ENCODE peak calls at places on chromosome 10, in nine cellular contexts. A is neural crest cell, H is stomach, L is GM13977, C is fibroblast of lung, X is HFFc6, I is endodermal cell, J is WERI-Rb-1, Y is Panc1. F is an unnamed sample.

GRCh38 chr10:120727001-120727400 is 124.2 kb upstream of the WDR11 start:
- DNase-seq in H (no peak), I (no peak), X (no peak), L (no peak), C (no peak), A (no peak), Y (no peak), J (no peak), F (peak)

GRCh38 chr10:60757422-60757895 is 20.8 kb upstream of the CDK1 start:
- DNase-seq in X (no peak), A (no peak), J (peak), Y (no peak), H (no peak), L (no peak), C (no peak), I (peak), F (no peak)

GRCh38 chr10:26486985-26487850 is 49.1 kb downstream of the APBB1IP start:
- DNase-seq in L (peak), X (peak), J (no peak), C (peak), A (no peak), Y (no peak), H (no peak), I (no peak), F (peak)

GRCh38 chr10:7819126-7819470 is 793 bp downstream of the TAF3 start:
- DNase-seq in J (peak), A (peak), L (peak), Y (no peak), H (peak), I (peak), X (peak), C (peak), F (peak)

GRCh38 chr10:34489973-34490372 is 325.1 kb downstream of the PARD3 start:
- DNase-seq in A (no peak), J (no peak), Y (no peak), H (no peak), C (peak), X (peak), I (no peak), L (no peak), F (peak)

GRCh38 chr10:79066460-79067240 is 2.1 kb upstream of the ZMIZ1 start:
- DNase-seq in C (peak), J (peak), X (no peak), Y (no peak), I (peak), A (peak), L (peak), H (no peak), F (peak)

GRCh38 chr10:124710266-124710881 is 33.8 kb downstream of the FAM53B start:
- DNase-seq in J (no peak), Y (no peak), C (no peak), I (no peak), A (no peak), X (no peak), H (no peak), L (no peak), F (no peak)

GRCh38 chr10:114714281-114714741 is 56.2 kb upstream of the ABLIM1 start:
- DNase-seq in C (peak), L (no peak), H (peak), X (peak), I (no peak), A (no peak), J (no peak), Y (peak), F (peak)

GRCh38 chr10:33277135-33277536 is 57.3 kb downstream of the NRP1 start:
- DNase-seq in C (no peak), H (peak), X (peak), J (no peak), I (no peak), L (no peak), A (no peak), Y (no peak), F (no peak)

GRCh38 chr10:60114765-60115586 is 208.6 kb upstream of the CCDC6 start:
- DNase-seq in H (no peak), L (peak), Y (no peak), X (peak), J (no peak), A (no peak), I (peak), C (peak), F (peak)

DNA sequence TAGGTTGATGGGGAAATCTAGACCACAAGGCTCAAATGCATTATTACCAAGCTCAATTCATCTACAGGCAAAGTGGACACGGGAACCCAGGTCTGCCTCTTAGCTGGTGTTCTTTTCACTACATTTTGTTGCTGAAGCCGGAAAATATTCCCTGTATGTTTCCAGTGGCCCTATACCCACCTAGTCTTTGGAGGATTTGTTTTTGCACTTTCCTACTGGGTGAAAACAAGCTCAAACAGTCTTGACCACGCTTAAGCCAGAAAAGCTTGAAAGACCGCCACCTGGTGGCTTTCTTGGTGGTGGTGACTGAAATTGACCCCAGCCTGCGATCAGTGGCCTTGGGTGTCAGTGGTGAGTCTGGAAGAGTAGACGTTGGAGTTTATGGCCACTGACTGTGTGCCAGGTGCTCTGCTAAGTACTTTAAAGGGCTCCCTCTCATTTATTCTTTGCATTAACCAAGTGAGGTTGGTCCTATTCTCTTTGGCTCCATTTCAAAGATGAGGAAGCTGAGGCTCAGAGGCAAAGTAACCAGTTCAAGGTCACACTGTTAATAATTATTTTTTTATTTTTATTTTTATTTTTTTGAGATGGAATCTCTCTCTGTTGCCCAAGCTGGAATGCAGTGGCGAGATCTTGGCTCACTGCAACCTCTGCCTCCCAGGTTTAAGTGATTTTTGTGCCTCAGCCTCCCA is 11.1 kb upstream of the CRTAC1 start:
- DNase-seq in H (peak), X (peak), A (peak), L (peak), C (peak), J (peak), I (peak), Y (peak), F (peak)
- TF ChIP-seq CTCF in H (peak), X (peak), A (peak), L (peak), C (peak), J (peak), I (peak), Y (peak), F (peak)

GRCh38 chr10:91464500-91464899 is 54.4 kb downstream of the HECTD2 start:
- DNase-seq in C (no peak), I (no peak), X (no peak), J (no peak), L (no peak), A (no peak), H (no peak), Y (no peak), F (no peak)
- TF ChIP-seq CTCF in C (no peak), I (no peak), X (no peak), J (no peak), L (no peak), A (no peak), H (no peak), Y (no peak), F (no peak)

DNA sequence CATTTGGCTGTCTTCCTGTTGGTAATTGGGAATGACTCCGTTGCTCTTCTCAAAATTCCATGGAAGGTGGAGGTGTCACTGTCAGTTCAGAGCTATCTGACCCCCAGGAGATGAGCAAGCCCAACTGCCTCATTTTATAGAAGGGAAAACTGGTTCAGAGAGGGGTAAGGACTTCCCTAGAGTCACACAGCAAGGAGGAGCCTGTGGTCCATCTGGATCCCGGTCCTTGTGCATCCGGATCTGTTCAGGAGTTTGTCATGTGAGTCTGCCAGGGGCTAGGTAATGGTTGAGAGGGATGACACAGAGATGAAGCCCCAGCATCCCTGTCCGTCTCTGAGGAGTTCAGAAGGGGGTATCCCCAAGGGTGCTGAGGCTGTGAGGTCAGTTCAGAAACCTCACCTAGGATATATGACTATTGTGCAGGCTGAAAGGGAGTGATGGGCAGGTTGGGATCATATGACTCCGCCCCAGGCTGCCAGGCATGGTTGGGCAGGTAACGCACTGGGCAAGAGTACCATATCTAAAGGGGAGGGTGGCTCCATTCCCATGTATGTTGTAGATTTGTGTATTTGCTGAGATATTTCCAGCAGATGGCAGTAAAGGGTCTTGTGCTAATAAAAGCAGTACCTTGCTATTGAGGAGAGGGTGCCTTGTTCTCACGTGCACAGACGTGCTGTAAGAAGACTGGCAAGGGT is 16.0 kb upstream of the SLC29A3 start:
- DNase-seq in C (peak), A (no peak), L (peak), I (no peak), H (no peak), J (peak), Y (peak), X (peak), F (peak)
- TF ChIP-seq CTCF in C (peak), A (peak), L (peak), I (peak), H (peak), J (peak), Y (peak), X (peak), F (peak)

DNA sequence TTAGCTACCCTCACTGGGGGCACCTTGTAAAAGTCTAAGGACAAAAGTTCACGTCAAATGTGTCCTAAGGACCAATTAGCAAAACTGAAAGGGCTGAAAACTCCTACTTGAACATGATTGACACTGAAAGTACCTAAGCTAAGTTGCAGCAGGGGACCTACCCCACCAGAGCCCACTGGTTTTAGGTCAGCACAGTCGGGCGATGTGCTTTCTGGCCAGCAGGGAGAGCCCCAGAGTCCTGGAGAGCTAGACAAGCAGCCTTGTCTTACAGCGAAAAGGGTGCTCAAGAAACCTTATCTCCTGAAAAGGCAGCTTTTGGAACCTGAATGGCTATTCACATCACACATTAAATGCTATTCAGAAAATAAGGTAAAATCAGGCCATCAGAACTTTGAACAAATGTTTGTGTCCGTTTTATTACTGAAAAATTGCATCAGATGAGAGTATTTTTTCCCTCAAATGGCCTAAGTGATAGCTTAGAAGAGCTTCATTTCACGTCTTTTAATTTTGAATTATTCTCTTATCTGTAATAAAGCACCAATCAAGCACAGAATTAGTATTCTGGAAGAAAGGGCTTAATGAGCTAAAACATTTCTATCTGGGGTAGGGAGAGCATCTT is 52.2 kb upstream of the MKI67 start:
- DNase-seq in X (no peak), J (peak), L (peak), Y (no peak), I (peak), H (no peak), C (peak), A (peak), F (no peak)
- TF ChIP-seq CTCF in X (peak), J (peak), L (peak), Y (peak), I (peak), H (no peak), C (peak), A (peak), F (peak)

GRCh38 chr10:121844537-121844936 is 83.3 kb downstream of the ATE1 start:
- DNase-seq in H (no peak), L (no peak), C (no peak), X (no peak), A (no peak), J (no peak), Y (no peak), I (no peak), F (no peak)

GRCh38 chr10:121838931-121839330 is 88.9 kb downstream of the ATE1 start:
- DNase-seq in H (no peak), X (no peak), A (no peak), C (no peak), I (no peak), J (no peak), L (no peak), Y (no peak), F (no peak)

GRCh38 chr10:121843379-121843778 is 84.5 kb downstream of the ATE1 start:
- DNase-seq in L (no peak), I (no peak), X (no peak), Y (no peak), H (no peak), A (no peak), C (no peak), J (no peak), F (no peak)

GRCh38 chr10:121845044-121845784 is 82.6 kb downstream of the ATE1 start:
- DNase-seq in L (no peak), I (no peak), C (no peak), Y (no peak), A (no peak), X (no peak), J (no peak), H (no peak), F (no peak)

DNA sequence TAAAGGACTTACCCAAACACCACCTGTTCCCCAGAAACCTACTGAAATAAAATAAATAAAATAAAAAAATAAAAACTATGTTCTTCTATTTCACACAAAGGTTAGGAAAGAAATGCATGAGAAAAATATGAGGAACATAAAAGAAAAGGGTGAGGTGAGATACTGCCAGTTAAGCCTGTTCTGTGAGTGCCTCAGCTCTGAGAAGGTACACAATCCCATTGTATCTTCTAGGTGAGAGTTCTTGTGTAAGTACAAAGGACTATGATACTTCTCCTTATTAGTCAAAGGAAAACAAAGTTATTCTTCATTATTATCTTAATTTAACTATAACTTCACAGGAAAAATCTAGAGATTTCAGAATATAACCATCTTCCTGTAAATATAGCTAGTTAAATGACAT is 86.0 kb downstream of the ATE1 start:
- DNase-seq in C (no peak), J (no peak), L (no peak), X (no peak), A (no peak), Y (no peak), H (no peak), I (no peak), F (no peak)
- TF ChIP-seq CTCF in C (no peak), J (no peak), L (no peak), X (no peak), A (no peak), Y (no peak), H (no peak), I (no peak), F (no peak)

GRCh38 chr10:96626795-96627194 is 40.0 kb upstream of the TM9SF3 start:
- DNase-seq in C (no peak), Y (no peak), L (no peak), I (peak), J (peak), H (no peak), X (no peak), A (no peak), F (no peak)
- TF ChIP-seq CTCF in C (no peak), Y (peak), L (peak), I (peak), J (peak), H (no peak), X (peak), A (peak), F (peak)

GRCh38 chr10:35781643-35782035 is 139.5 kb upstream of the FZD8 start:
- DNase-seq in C (no peak), Y (no peak), A (peak), J (peak), I (peak), X (no peak), L (no peak), H (no peak), F (no peak)
- TF ChIP-seq CTCF in C (peak), Y (peak), A (peak), J (peak), I (peak), X (peak), L (no peak), H (no peak), F (peak)

GRCh38 chr10:97914171-97914836 is 64.7 kb downstream of the GOLGA7B start:
- DNase-seq in C (no peak), X (no peak), L (no peak), I (no peak), H (no peak), A (no peak), J (no peak), Y (no peak), F (no peak)

GRCh38 chr10:97915761-97916160 is 66.1 kb downstream of the GOLGA7B start:
- DNase-seq in L (no peak), C (no peak), X (no peak), I (no peak), Y (no peak), H (no peak), J (no peak), A (no peak), F (no peak)

GRCh38 chr10:97915346-97915745 is 65.7 kb downstream of the GOLGA7B start:
- DNase-seq in X (no peak), L (no peak), J (no peak), Y (no peak), C (no peak), H (no peak), A (no peak), I (no peak), F (no peak)

GRCh38 chr10:97913554-97913953 is 63.9 kb downstream of the GOLGA7B start:
- DNase-seq in Y (no peak), L (no peak), A (no peak), I (no peak), H (no peak), X (no peak), J (no peak), C (no peak), F (no peak)

GRCh38 chr10:97914837-97915211 is 65.2 kb downstream of the GOLGA7B start:
- DNase-seq in J (peak), C (peak), L (peak), X (peak), H (peak), Y (peak), A (peak), I (peak), F (peak)
- TF ChIP-seq CTCF in J (peak), C (peak), L (peak), X (peak), H (peak), Y (peak), A (peak), I (peak), F (peak)

F was measured in astrocyte of the spinal cord.